ENCODE peak calls at places on chromosomes 6 and 20, in four cellular contexts. One of them, this sample, is unnamed.

GRCh38 chr6:68895929-68896328 is 260.8 kb downstream of the ADGRB3 start:
- DNase-seq in K562: no peak
- DNase-seq in IMR-90: no peak
- DNase-seq in GM12878: no peak
- DNase-seq in this sample: no peak

GRCh38 chr6:160513836-160514235 is 150.2 kb downstream of the LPA start:
- DNase-seq in IMR-90: no peak
- DNase-seq in GM12878: no peak
- DNase-seq in K562: no peak
- DNase-seq in this sample: no peak

GRCh38 chr6:42271834-42272805 is 54.5 kb upstream of the MRPS10 start:
- DNase-seq in K562: no peak
- DNase-seq in GM12878: no peak
- DNase-seq in IMR-90: peak; percentile 55
- DNase-seq in this sample: no peak

GRCh38 chr6:24329022-24329421 is 28.8 kb downstream of the DCDC2 start:
- DNase-seq in IMR-90: no peak
- DNase-seq in GM12878: no peak
- DNase-seq in K562: no peak
- DNase-seq in this sample: no peak

GRCh38 chr6:117906454-117906904 is 585 bp upstream of the SLC35F1 start:
- DNase-seq in IMR-90: no peak
- DNase-seq in GM12878: peak; percentile 8
- DNase-seq in K562: no peak
- DNase-seq in this sample: no peak

GRCh38 chr6:47484616-47485015 is 7.0 kb downstream of the CD2AP start:
- DNase-seq in K562: no peak
- DNase-seq in IMR-90: peak; percentile 81
- DNase-seq in GM12878: no peak
- DNase-seq in this sample: no peak

GRCh38 chr6:16519265-16520242 is 241.7 kb downstream of the ATXN1 start:
- DNase-seq in K562: no peak
- DNase-seq in GM12878: no peak
- DNase-seq in IMR-90: no peak
- DNase-seq in this sample: no peak

GRCh38 chr6:156777866-156778614 is 862 bp downstream of the ARID1B start:
- DNase-seq in K562: peak; percentile 74
- DNase-seq in IMR-90: peak; percentile 49
- DNase-seq in GM12878: no peak
- DNase-seq in this sample: peak; percentile 48

GRCh38 chr20:346640-347316 is at the start of gene NRSN2:
- DNase-seq in IMR-90: peak; percentile 62
- DNase-seq in K562: peak; percentile 72
- DNase-seq in GM12878: no peak
- DNase-seq in this sample: peak; percentile 62

GRCh38 chr20:49483018-49483705 is 694 bp upstream of the KCNB1 start:
- DNase-seq in GM12878: no peak
- DNase-seq in K562: no peak
- DNase-seq in IMR-90: no peak
- DNase-seq in this sample: no peak

GRCh38 chr6:149060300-149060984 is 257.1 kb upstream of the TAB2 start:
- DNase-seq in GM12878: peak; percentile 90
- DNase-seq in IMR-90: peak; percentile 43
- DNase-seq in K562: no peak
- DNase-seq in this sample: peak; percentile 37

GRCh38 chr20:46992640-46993035 is 98.0 kb downstream of the EYA2 start:
- DNase-seq in K562: no peak
- DNase-seq in IMR-90: no peak
- DNase-seq in GM12878: no peak
- DNase-seq in this sample: no peak

GRCh38 chr6:43836507-43836906 is 66.5 kb downstream of the VEGFA start:
- DNase-seq in IMR-90: peak; percentile 46
- DNase-seq in K562: peak; percentile 77
- DNase-seq in GM12878: no peak
- DNase-seq in this sample: no peak

DNA sequence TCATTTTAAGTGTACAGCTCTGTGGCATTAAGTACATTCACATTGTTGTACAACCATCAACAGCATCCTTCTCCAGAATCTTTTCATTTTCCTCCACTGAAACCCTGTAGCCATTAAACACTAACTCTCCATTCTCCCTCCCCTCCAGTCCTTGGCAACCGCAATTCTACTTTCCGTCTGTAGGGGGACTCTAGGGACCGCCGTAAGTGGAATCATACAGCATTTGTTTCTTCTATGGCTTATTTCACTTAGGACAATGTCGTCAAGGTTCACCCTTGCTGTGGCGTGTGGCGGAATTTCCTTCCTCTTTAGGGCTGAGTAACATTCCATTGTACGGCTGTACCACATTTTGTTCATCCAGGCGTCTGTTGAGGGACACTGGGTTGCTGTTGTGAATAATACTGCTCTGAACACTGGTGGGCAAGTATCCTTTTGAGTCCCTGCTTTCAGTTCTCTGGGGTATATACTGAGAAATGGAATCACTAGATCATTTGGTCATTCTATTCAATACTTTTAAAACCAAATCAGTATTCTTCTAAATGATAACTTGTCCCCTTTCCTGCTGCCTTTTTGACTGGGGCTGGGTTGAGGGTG is 50.7 kb downstream of the PPP1R3G start:
- DNase-seq in GM12878: no peak
- DNase-seq in K562: no peak
- DNase-seq in IMR-90: no peak
- DNase-seq in this sample: peak; percentile 55
- TF ChIP-seq FOS in GM12878: no peak
- TF ChIP-seq FOS in K562: no peak
- TF ChIP-seq FOS in IMR-90: no peak
- TF ChIP-seq FOS in this sample: no peak

GRCh38 chr20:61605862-61606557 is 353.9 kb downstream of the CDH4 start:
- DNase-seq in GM12878: no peak
- DNase-seq in K562: no peak
- DNase-seq in IMR-90: no peak
- DNase-seq in this sample: no peak
- TF ChIP-seq FOS in GM12878: no peak
- TF ChIP-seq FOS in K562: no peak
- TF ChIP-seq FOS in IMR-90: no peak
- TF ChIP-seq FOS in this sample: no peak

GRCh38 chr20:6558361-6558760 is 209.1 kb upstream of the BMP2 start:
- DNase-seq in GM12878: no peak
- DNase-seq in IMR-90: no peak
- DNase-seq in K562: no peak
- DNase-seq in this sample: peak; percentile 18

GRCh38 chr20:6560978-6561377 is 206.5 kb upstream of the BMP2 start:
- DNase-seq in IMR-90: no peak
- DNase-seq in K562: no peak
- DNase-seq in GM12878: no peak
- DNase-seq in this sample: no peak

GRCh38 chr20:6562111-6562510 is 205.4 kb upstream of the BMP2 start:
- DNase-seq in K562: no peak
- DNase-seq in GM12878: no peak
- DNase-seq in IMR-90: peak; percentile 88
- DNase-seq in this sample: peak; percentile 99

DNA sequence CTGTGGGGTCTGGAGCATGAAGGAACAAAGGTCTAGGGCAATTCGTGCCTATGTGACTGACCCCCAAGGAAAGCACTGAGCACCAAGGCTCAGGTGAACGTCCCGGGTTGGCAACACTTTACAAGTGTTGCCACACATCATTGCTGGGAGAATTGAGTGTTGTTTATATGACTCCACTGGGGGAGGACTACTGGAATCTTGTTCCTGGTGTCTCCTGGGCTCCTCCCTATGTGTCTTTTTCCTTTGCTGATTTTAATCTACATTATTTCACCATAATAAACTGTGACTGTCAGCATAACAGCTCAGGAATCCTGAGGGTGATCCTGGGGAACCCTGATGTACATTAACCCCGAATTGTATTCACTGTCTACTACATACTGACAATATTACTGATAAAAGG is 207.7 kb upstream of the BMP2 start:
- DNase-seq in IMR-90: peak; percentile 8
- DNase-seq in K562: no peak
- DNase-seq in GM12878: no peak
- DNase-seq in this sample: no peak
- TF ChIP-seq FOS in IMR-90: no peak
- TF ChIP-seq FOS in K562: no peak
- TF ChIP-seq FOS in GM12878: no peak
- TF ChIP-seq FOS in this sample: no peak

GRCh38 chr6:134741193-134741521 is 208.7 kb downstream of the ALDH8A1 start:
- DNase-seq in IMR-90: no peak
- DNase-seq in GM12878: no peak
- DNase-seq in K562: no peak
- DNase-seq in this sample: no peak
- TF ChIP-seq FOS in IMR-90: no peak
- TF ChIP-seq FOS in GM12878: no peak
- TF ChIP-seq FOS in K562: no peak
- TF ChIP-seq FOS in this sample: no peak

GRCh38 chr20:35954907-35955251 is 577 bp upstream of the SCAND1 start:
- DNase-seq in K562: no peak
- DNase-seq in GM12878: no peak
- DNase-seq in IMR-90: peak; percentile 43
- DNase-seq in this sample: no peak
- TF ChIP-seq FOS in K562: no peak
- TF ChIP-seq FOS in GM12878: no peak
- TF ChIP-seq FOS in IMR-90: no peak
- TF ChIP-seq FOS in this sample: no peak

GRCh38 chr20:57603120-57603519 is 17.1 kb downstream of the ZBP1 start:
- DNase-seq in GM12878: no peak
- DNase-seq in IMR-90: no peak
- DNase-seq in K562: no peak
- DNase-seq in this sample: no peak

GRCh38 chr20:57608516-57608915 is 11.7 kb downstream of the ZBP1 start:
- DNase-seq in GM12878: no peak
- DNase-seq in IMR-90: no peak
- DNase-seq in K562: no peak
- DNase-seq in this sample: no peak

GRCh38 chr20:57605045-57605444 is 15.2 kb downstream of the ZBP1 start:
- DNase-seq in GM12878: no peak
- DNase-seq in IMR-90: no peak
- DNase-seq in K562: no peak
- DNase-seq in this sample: no peak

GRCh38 chr20:57609086-57609841 is 11.0 kb downstream of the ZBP1 start:
- DNase-seq in IMR-90: no peak
- DNase-seq in GM12878: no peak
- DNase-seq in K562: no peak
- DNase-seq in this sample: no peak

DNA sequence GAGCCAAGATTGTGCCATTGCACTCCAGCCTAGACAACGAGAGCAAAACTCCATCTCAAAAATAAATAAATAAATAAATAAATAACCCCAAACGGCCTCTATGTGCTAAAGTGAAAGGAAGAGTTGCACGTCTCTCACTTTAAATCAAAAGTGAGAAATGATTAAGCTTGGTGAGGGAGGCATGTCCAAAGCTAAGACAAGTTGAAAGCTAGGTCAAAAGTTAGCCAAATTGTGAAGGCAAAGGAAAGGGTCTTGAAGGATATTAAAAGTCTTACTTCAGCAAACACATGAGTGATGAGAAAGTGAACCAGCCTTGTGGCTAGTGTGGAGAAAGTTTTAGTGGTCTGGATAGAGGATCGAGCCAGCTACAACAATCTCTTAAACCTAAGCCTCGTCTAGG is 14.3 kb downstream of the ZBP1 start:
- DNase-seq in K562: no peak
- DNase-seq in GM12878: no peak
- DNase-seq in IMR-90: no peak
- DNase-seq in this sample: no peak
- TF ChIP-seq FOS in K562: no peak
- TF ChIP-seq FOS in GM12878: no peak
- TF ChIP-seq FOS in IMR-90: no peak
- TF ChIP-seq FOS in this sample: no peak

GRCh38 chr6:7254980-7255825 is 57.8 kb downstream of the SSR1 start:
- DNase-seq in GM12878: no peak
- DNase-seq in K562: peak; percentile 71
- DNase-seq in IMR-90: no peak
- DNase-seq in this sample: no peak
- TF ChIP-seq FOS in GM12878: no peak
- TF ChIP-seq FOS in K562: no peak
- TF ChIP-seq FOS in IMR-90: no peak
- TF ChIP-seq FOS in this sample: no peak

This sample was measured in endothelial cell of umbilical vein.